ENCODE peak calls at places on chromosomes 6 and 20, in four cellular contexts. One of them, this sample, is unnamed.

GRCh38 chr6:136401749-136402148 is 112.1 kb upstream of the BCLAF1 start:
- DNase-seq in HepG2: no peak
- DNase-seq in K562: no peak
- DNase-seq in GM12878: no peak
- DNase-seq in this sample: no peak

GRCh38 chr6:144447487-144447886 is 162.4 kb downstream of the UTRN start:
- DNase-seq in HepG2: no peak
- DNase-seq in K562: no peak
- DNase-seq in GM12878: no peak
- DNase-seq in this sample: no peak

GRCh38 chr6:169165561-169166300 is 87.9 kb downstream of the THBS2 start:
- DNase-seq in HepG2: no peak
- DNase-seq in K562: no peak
- DNase-seq in GM12878: no peak
- DNase-seq in this sample: no peak

GRCh38 chr20:23939063-23939462 is 49.5 kb downstream of the GGTLC1 start:
- DNase-seq in HepG2: no peak
- DNase-seq in K562: no peak
- DNase-seq in GM12878: no peak
- DNase-seq in this sample: no peak

GRCh38 chr6:149861603-149862423 is 2.3 kb downstream of the LRP11 start:
- DNase-seq in HepG2: no peak
- DNase-seq in K562: no peak
- DNase-seq in GM12878: no peak
- DNase-seq in this sample: no peak

GRCh38 chr6:90151827-90152449 is 144.7 kb downstream of the BACH2 start:
- DNase-seq in HepG2: no peak
- DNase-seq in K562: no peak
- DNase-seq in GM12878: no peak
- DNase-seq in this sample: no peak

GRCh38 chr6:151610336-151610735 is 116.5 kb downstream of the CCDC170 start:
- DNase-seq in HepG2: no peak
- DNase-seq in K562: no peak
- DNase-seq in GM12878: no peak
- DNase-seq in this sample: no peak

GRCh38 chr6:84356907-84357306 is 129.5 kb upstream of the CEP162 start:
- DNase-seq in HepG2: no peak
- DNase-seq in K562: no peak
- DNase-seq in GM12878: no peak
- DNase-seq in this sample: no peak

GRCh38 chr20:15297059-15297875 is 959.9 kb upstream of the FLRT3 start:
- DNase-seq in HepG2: no peak
- DNase-seq in K562: no peak
- DNase-seq in GM12878: no peak
- DNase-seq in this sample: no peak

GRCh38 chr6:912871-913663 is 220.1 kb upstream of the EXOC2 start:
- DNase-seq in HepG2: peak
- DNase-seq in K562: peak
- DNase-seq in GM12878: no peak
- DNase-seq in this sample: peak

DNA sequence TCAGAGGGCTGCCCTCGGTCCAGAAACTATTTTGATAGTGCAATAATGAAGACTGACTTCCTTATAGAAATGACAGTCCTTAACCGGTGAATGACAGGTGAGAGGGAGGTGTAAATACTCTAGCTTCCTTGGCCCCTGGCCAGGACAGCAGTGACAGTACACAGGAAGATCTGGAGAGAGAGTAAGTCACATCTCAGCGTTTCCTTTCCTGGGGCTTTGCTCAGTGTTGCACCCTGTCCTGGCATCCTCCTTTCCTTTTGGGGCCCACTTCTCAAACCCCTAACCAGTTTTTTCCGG is 336.8 kb downstream of the CD83 start:
- DNase-seq in HepG2: no peak
- DNase-seq in K562: peak
- DNase-seq in GM12878: no peak
- DNase-seq in this sample: no peak
- TF ChIP-seq CREM in HepG2: no peak
- TF ChIP-seq CREM in K562: no peak
- TF ChIP-seq CREM in GM12878: no peak
- TF ChIP-seq CREM in this sample: no peak

DNA sequence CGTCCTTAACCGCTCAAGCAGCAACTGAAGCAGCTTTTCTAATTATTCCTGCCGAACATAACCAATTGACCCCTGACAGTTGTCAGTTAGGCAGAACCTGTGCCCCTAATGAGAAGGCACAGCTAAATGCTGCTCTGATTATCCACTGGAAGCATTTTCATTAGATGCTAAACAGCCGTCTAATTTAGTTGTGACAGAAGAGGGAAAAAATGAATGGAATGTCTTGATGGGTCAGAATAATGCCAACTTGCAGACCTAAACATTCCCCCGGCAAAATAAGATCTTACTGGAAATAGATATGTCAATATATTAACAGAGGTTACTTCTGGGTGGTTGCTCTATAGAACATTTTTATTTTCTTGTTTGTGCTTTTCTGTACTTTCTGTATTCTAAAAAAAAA is 84.9 kb upstream of the SMLR1 start:
- DNase-seq in HepG2: no peak
- DNase-seq in K562: no peak
- DNase-seq in GM12878: no peak
- DNase-seq in this sample: no peak
- TF ChIP-seq ATF2 in HepG2: no peak
- TF ChIP-seq ATF2 in K562: no peak
- TF ChIP-seq ATF2 in GM12878: no peak
- TF ChIP-seq ATF2 in this sample: no peak

GRCh38 chr20:50037575-50037974 is 54.8 kb downstream of the SNAI1 start:
- DNase-seq in HepG2: no peak
- DNase-seq in K562: peak
- DNase-seq in GM12878: no peak
- DNase-seq in this sample: no peak
- TF ChIP-seq CREM in HepG2: no peak
- TF ChIP-seq CREM in K562: no peak
- TF ChIP-seq CREM in GM12878: no peak
- TF ChIP-seq CREM in this sample: no peak

GRCh38 chr6:2952557-2953095 is 18.7 kb downstream of the SERPINB6 start:
- DNase-seq in HepG2: peak
- DNase-seq in K562: peak
- DNase-seq in GM12878: no peak
- DNase-seq in this sample: peak

GRCh38 chr6:2951723-2952122 is 19.6 kb downstream of the SERPINB6 start:
- DNase-seq in HepG2: no peak
- DNase-seq in K562: no peak
- DNase-seq in GM12878: no peak
- DNase-seq in this sample: no peak

GRCh38 chr6:2949536-2950083 is 21.8 kb downstream of the SERPINB6 start:
- DNase-seq in HepG2: no peak
- DNase-seq in K562: peak
- DNase-seq in GM12878: no peak
- DNase-seq in this sample: no peak

GRCh38 chr6:2949121-2949520 is 22.2 kb downstream of the SERPINB6 start:
- DNase-seq in HepG2: no peak
- DNase-seq in K562: no peak
- DNase-seq in GM12878: no peak
- DNase-seq in this sample: no peak

DNA sequence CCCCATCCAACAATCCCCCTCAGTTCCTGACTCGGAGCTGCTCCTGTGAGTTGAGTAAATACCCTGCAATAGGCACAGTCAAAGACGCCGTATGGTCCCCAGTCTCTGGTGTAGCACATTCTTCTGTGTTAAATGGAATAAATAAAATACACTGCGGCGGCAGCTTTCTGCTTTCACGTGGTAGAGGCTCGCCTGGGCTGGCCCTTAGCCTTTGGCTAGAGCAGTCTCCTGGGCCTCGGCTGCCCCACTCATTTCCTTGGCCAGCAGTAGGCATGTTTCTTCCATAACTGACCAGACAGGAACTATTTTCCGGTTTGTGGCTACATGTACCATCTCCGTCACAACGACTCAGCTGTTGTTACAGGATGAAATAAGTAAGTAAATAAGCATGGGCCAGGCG is 20.7 kb downstream of the SERPINB6 start:
- DNase-seq in HepG2: no peak
- DNase-seq in K562: no peak
- DNase-seq in GM12878: no peak
- DNase-seq in this sample: no peak
- TF ChIP-seq ATF2 in HepG2: no peak
- TF ChIP-seq ATF2 in K562: no peak
- TF ChIP-seq ATF2 in GM12878: no peak
- TF ChIP-seq ATF2 in this sample: no peak

GRCh38 chr20:3105256-3106137 is 21.0 kb upstream of the AVP start:
- DNase-seq in HepG2: no peak
- DNase-seq in K562: no peak
- DNase-seq in GM12878: no peak
- DNase-seq in this sample: no peak

GRCh38 chr20:3101737-3102574 is 17.4 kb upstream of the AVP start:
- DNase-seq in HepG2: no peak
- DNase-seq in K562: no peak
- DNase-seq in GM12878: peak
- DNase-seq in this sample: no peak

GRCh38 chr20:3102575-3103368 is 18.2 kb upstream of the AVP start:
- DNase-seq in HepG2: no peak
- DNase-seq in K562: no peak
- DNase-seq in GM12878: no peak
- DNase-seq in this sample: no peak

GRCh38 chr20:3101251-3101650 is 16.7 kb upstream of the AVP start:
- DNase-seq in HepG2: no peak
- DNase-seq in K562: no peak
- DNase-seq in GM12878: no peak
- DNase-seq in this sample: no peak

GRCh38 chr20:3103369-3104032 is 19.0 kb upstream of the AVP start:
- DNase-seq in HepG2: peak
- DNase-seq in K562: no peak
- DNase-seq in GM12878: no peak
- DNase-seq in this sample: no peak
- TF ChIP-seq CREM in HepG2: no peak
- TF ChIP-seq CREM in K562: no peak
- TF ChIP-seq CREM in GM12878: no peak
- TF ChIP-seq CREM in this sample: no peak

GRCh38 chr6:68728124-68728523 is 93.0 kb downstream of the ADGRB3 start:
- DNase-seq in HepG2: no peak
- DNase-seq in K562: no peak
- DNase-seq in GM12878: no peak
- DNase-seq in this sample: no peak

GRCh38 chr6:68726992-68727391 is 91.9 kb downstream of the ADGRB3 start:
- DNase-seq in HepG2: no peak
- DNase-seq in K562: no peak
- DNase-seq in GM12878: no peak
- DNase-seq in this sample: no peak

GRCh38 chr6:68724054-68724453 is 89.0 kb downstream of the ADGRB3 start:
- DNase-seq in HepG2: no peak
- DNase-seq in K562: no peak
- DNase-seq in GM12878: no peak
- DNase-seq in this sample: no peak

GRCh38 chr6:68727699-68728098 is 92.6 kb downstream of the ADGRB3 start:
- DNase-seq in HepG2: no peak
- DNase-seq in K562: no peak
- DNase-seq in GM12878: no peak
- DNase-seq in this sample: no peak

GRCh38 chr6:68726307-68726706 is 91.2 kb downstream of the ADGRB3 start:
- DNase-seq in HepG2: no peak
- DNase-seq in K562: no peak
- DNase-seq in GM12878: no peak
- DNase-seq in this sample: no peak
- TF ChIP-seq ATF2 in HepG2: no peak
- TF ChIP-seq ATF2 in K562: no peak
- TF ChIP-seq ATF2 in GM12878: no peak
- TF ChIP-seq ATF2 in this sample: no peak